ENCODE peak calls at places on chromosomes 6 and 20, in nine cellular contexts. H, M, L, V, I, Z, K, Q and D are unnamed samples.

GRCh38 chr6:166258854-166259276 is 49.3 kb downstream of the PRR18 start:
- DNase-seq in H (no peak), M (no peak), L (no peak), V (peak; percentile 84), I (no peak), Z (peak; percentile 29), K (peak; percentile 52), Q (no peak), D (no peak)

GRCh38 chr6:128844598-128844997 is 38.3 kb upstream of the LAMA2 start:
- DNase-seq in H (no peak), M (no peak), L (no peak), V (no peak), I (no peak), Z (no peak), K (no peak), Q (no peak), D (no peak)

GRCh38 chr20:15927893-15928650 is 645.2 kb downstream of the KIF16B start:
- DNase-seq in H (no peak), M (no peak), L (no peak), V (no peak), I (no peak), Z (no peak), K (no peak), Q (no peak), D (no peak)

GRCh38 chr6:36566418-36566905 is 19.2 kb upstream of the STK38 start:
- DNase-seq in H (no peak), M (no peak), L (no peak), V (no peak), I (no peak), Z (no peak), K (no peak), Q (no peak), D (no peak)

GRCh38 chr6:71406871-71407860 is 118.6 kb downstream of the OGFRL1 start:
- DNase-seq in H (no peak), M (no peak), L (no peak), V (no peak), I (no peak), Z (no peak), K (no peak), Q (no peak), D (no peak)

GRCh38 chr6:70103798-70104197 is 199.1 kb downstream of the COL9A1 start:
- DNase-seq in H (no peak), M (no peak), L (no peak), V (peak; percentile 24), I (no peak), Z (no peak), K (no peak), Q (no peak), D (no peak)

GRCh38 chr20:44489931-44490330 is 14.3 kb downstream of the TTPAL start:
- DNase-seq in H (no peak), M (no peak), L (no peak), V (peak; percentile 86), I (no peak), Z (no peak), K (no peak), Q (no peak), D (no peak)

GRCh38 chr20:25567286-25567685 is 18.0 kb downstream of the NINL start:
- DNase-seq in H (no peak), M (no peak), L (no peak), V (no peak), I (no peak), Z (no peak), K (no peak), Q (no peak), D (no peak)

GRCh38 chr6:108959972-108960582 is 111.9 kb downstream of the ARMC2 start:
- DNase-seq in H (no peak), M (no peak), L (no peak), V (no peak), I (no peak), Z (no peak), K (no peak), Q (no peak), D (peak; percentile 31)

GRCh38 chr20:46663531-46663930 is 12.3 kb upstream of the SLC13A3 start:
- DNase-seq in H (no peak), M (no peak), L (no peak), V (no peak), I (no peak), Z (no peak), K (no peak), Q (no peak), D (no peak)

GRCh38 chr6:74879234-74879633 is 326.6 kb downstream of the COL12A1 start:
- DNase-seq in H (no peak), M (no peak), L (peak; percentile 78), V (no peak), I (peak; percentile 91), Z (no peak), K (no peak), Q (no peak), D (no peak)

GRCh38 chr6:52552278-52552643 is 24.6 kb downstream of the TRAM2 start:
- DNase-seq in H (no peak), M (peak; percentile 86), L (no peak), V (peak; percentile 81), I (no peak), Z (no peak), K (no peak), Q (no peak), D (no peak)

GRCh38 chr20:31608256-31608980 is 3.3 kb downstream of the ID1 start:
- DNase-seq in H (peak; percentile 55), M (peak; percentile 67), L (peak; percentile 70), V (no peak), I (peak; percentile 66), Z (no peak), K (peak; percentile 41), Q (no peak), D (peak; percentile 79)